ENCODE peak calls at places on chromosome 21, in eight cellular contexts. U is left ventricle myocardium inferior; E is CD8-positive, alpha-beta T cell; D is tibial nerve; O is lung; P is cardiac muscle cell; G is body of pancreas; Z is kidney. C is an unnamed sample. For H3K4me1, the result is how much of the 10 kb centered on the place peaks cover.

GRCh38 chr21:14046401-14046800 is 164.4 kb downstream of the LIPI start:
- DNase-seq in U (no peak), E (no peak), D (no peak), O (no peak), P (no peak), G (no peak), Z (no peak), C (no peak)

GRCh38 chr21:28272272-28272992 is 720.2 kb downstream of the LTN1 start:
- DNase-seq in U (no peak), E (no peak), D (no peak), O (no peak), P (no peak), G (no peak), Z (no peak), C (no peak)

GRCh38 chr21:34889287-34889536 is 159.9 kb downstream of the RUNX1 start:
- DNase-seq in U (peak), E (peak), D (no peak), O (peak), P (peak), G (no peak), Z (peak), C (peak)

GRCh38 chr21:26945916-26946315 is 21.0 kb downstream of the ADAMTS5 start:
- DNase-seq in U (peak), E (no peak), D (no peak), O (peak), P (peak), G (no peak), Z (peak), C (peak)

GRCh38 chr21:31609081-31609480 is 50.4 kb upstream of the SOD1 start:
- DNase-seq in U (no peak), E (no peak), D (no peak), O (no peak), P (no peak), G (no peak), Z (no peak), C (no peak)

GRCh38 chr21:20999567-21000169 is 1.5 kb downstream of the NCAM2 start:
- DNase-seq in U (no peak), E (peak), D (peak), O (no peak), P (peak), G (no peak), Z (no peak), C (no peak)

GRCh38 chr21:43193651-43194302 is 25.0 kb downstream of the CRYAA start:
- DNase-seq in U (peak), E (peak), D (peak), O (no peak), P (no peak), G (peak), Z (peak), C (peak)

GRCh38 chr21:20591294-20591693 is 406.9 kb upstream of the NCAM2 start:
- DNase-seq in U (no peak), E (no peak), D (no peak), O (no peak), P (no peak), G (no peak), Z (no peak), C (no peak)

GRCh38 chr21:36847189-36847588 is 119.3 kb downstream of the HLCS start:
- DNase-seq in U (no peak), E (no peak), D (no peak), O (no peak), P (no peak), G (no peak), Z (no peak), C (no peak)

GRCh38 chr21:30044447-30045064 is 104.8 kb upstream of the GRIK1 start:
- DNase-seq in U (no peak), E (no peak), D (no peak), O (no peak), P (peak), G (no peak), Z (no peak), C (no peak)

GRCh38 chr21:14223365-14223764 is 7.4 kb downstream of the RBM11 start:
- DNase-seq in U (no peak), E (no peak), D (no peak), O (no peak), P (no peak), G (no peak), Z (no peak), C (no peak)

GRCh38 chr21:27462786-27463185 is 495.9 kb upstream of the ADAMTS5 start:
- DNase-seq in U (no peak), E (no peak), D (no peak), O (no peak), P (no peak), G (no peak), Z (no peak), C (no peak)

GRCh38 chr21:37207441-37208009 is 59.6 kb downstream of the VPS26C start:
- DNase-seq in U (no peak), E (no peak), D (no peak), O (no peak), P (peak), G (peak), Z (no peak), C (peak)

GRCh38 chr21:29178936-29179335 is 48.5 kb downstream of the MAP3K7CL start:
- DNase-seq in U (no peak), E (no peak), D (no peak), O (no peak), P (no peak), G (no peak), Z (no peak), C (no peak)

GRCh38 chr21:28737671-28738279 is 254.9 kb downstream of the LTN1 start:
- DNase-seq in U (no peak), E (no peak), D (no peak), O (no peak), P (peak), G (no peak), Z (no peak), C (no peak)

GRCh38 chr21:35084869-35085268 is 35.8 kb upstream of the RUNX1 start:
- DNase-seq in U (no peak), E (no peak), D (no peak), O (no peak), P (no peak), G (no peak), Z (no peak), C (no peak)

GRCh38 chr21:36909901-36910561 is 56.4 kb downstream of the HLCS start:
- DNase-seq in U (no peak), E (no peak), D (no peak), O (no peak), P (no peak), G (no peak), Z (no peak), C (no peak)

GRCh38 chr21:35512321-35512720 is 463.2 kb upstream of the RUNX1 start:
- DNase-seq in U (no peak), E (no peak), D (no peak), O (no peak), P (no peak), G (no peak), Z (no peak), C (no peak)

GRCh38 chr21:17900281-17900989 is 81.3 kb upstream of the C21orf91 start:
- DNase-seq in U (peak), E (no peak), D (no peak), O (no peak), P (no peak), G (no peak), Z (no peak), C (peak)

GRCh38 chr21:17901458-17902092 is 82.4 kb upstream of the C21orf91 start:
- DNase-seq in U (no peak), E (no peak), D (no peak), O (no peak), P (no peak), G (no peak), Z (no peak), C (no peak)

GRCh38 chr21:17900990-17901385 is 81.8 kb upstream of the C21orf91 start:
- DNase-seq in U (no peak), E (no peak), D (no peak), O (no peak), P (no peak), G (no peak), Z (no peak), C (peak)

GRCh38 chr21:17903929-17904639 is 84.9 kb upstream of the C21orf91 start:
- DNase-seq in U (no peak), E (no peak), D (no peak), O (no peak), P (no peak), G (no peak), Z (no peak), C (no peak)

GRCh38 chr21:17903029-17903806 is 84.1 kb upstream of the C21orf91 start:
- DNase-seq in U (no peak), E (no peak), D (no peak), O (no peak), P (peak), G (no peak), Z (no peak), C (no peak)
- TF ChIP-seq CTCF in U (peak), E (peak), D (no peak), O (peak), P (no peak), G (no peak), Z (no peak), C (peak)

GRCh38 chr21:46118871-46119564 is 21.1 kb downstream of the COL6A2 start:
- DNase-seq in U (peak), E (peak), D (peak), O (no peak), P (no peak), G (peak), Z (peak), C (peak)

GRCh38 chr21:46119565-46120271 is 21.8 kb downstream of the COL6A2 start:
- DNase-seq in U (peak), E (no peak), D (peak), O (no peak), P (no peak), G (peak), Z (peak), C (peak)

GRCh38 chr21:46117586-46118304 is 19.8 kb downstream of the COL6A2 start:
- DNase-seq in U (peak), E (no peak), D (peak), O (no peak), P (no peak), G (peak), Z (peak), C (peak)

GRCh38 chr21:46116189-46116845 is 18.4 kb downstream of the COL6A2 start:
- DNase-seq in U (peak), E (no peak), D (peak), O (no peak), P (no peak), G (no peak), Z (peak), C (no peak)

GRCh38 chr21:46118305-46118870 is 20.5 kb downstream of the COL6A2 start:
- DNase-seq in U (peak), E (no peak), D (peak), O (no peak), P (no peak), G (peak), Z (peak), C (no peak)
- H3K27ac ChIP-seq in U (no peak), E (no peak), D (no peak), O (no peak), P (no peak), G (no peak), Z (no peak), C (no peak)

GRCh38 chr21:45076245-45076661 is 1.9 kb downstream of the ADARB1 start:
- DNase-seq in U (no peak), E (no peak), D (no peak), O (no peak), P (no peak), G (no peak), Z (no peak), C (no peak)

GRCh38 chr21:45080232-45080631 is 5.9 kb downstream of the ADARB1 start:
- DNase-seq in U (no peak), E (no peak), D (no peak), O (no peak), P (no peak), G (no peak), Z (no peak), C (no peak)

GRCh38 chr21:45078877-45079281 is 4.5 kb downstream of the ADARB1 start:
- DNase-seq in U (no peak), E (peak), D (no peak), O (no peak), P (no peak), G (no peak), Z (no peak), C (no peak)

GRCh38 chr21:45079351-45079750 is 5.0 kb downstream of the ADARB1 start:
- DNase-seq in U (no peak), E (no peak), D (no peak), O (no peak), P (no peak), G (no peak), Z (no peak), C (no peak)

DNA sequence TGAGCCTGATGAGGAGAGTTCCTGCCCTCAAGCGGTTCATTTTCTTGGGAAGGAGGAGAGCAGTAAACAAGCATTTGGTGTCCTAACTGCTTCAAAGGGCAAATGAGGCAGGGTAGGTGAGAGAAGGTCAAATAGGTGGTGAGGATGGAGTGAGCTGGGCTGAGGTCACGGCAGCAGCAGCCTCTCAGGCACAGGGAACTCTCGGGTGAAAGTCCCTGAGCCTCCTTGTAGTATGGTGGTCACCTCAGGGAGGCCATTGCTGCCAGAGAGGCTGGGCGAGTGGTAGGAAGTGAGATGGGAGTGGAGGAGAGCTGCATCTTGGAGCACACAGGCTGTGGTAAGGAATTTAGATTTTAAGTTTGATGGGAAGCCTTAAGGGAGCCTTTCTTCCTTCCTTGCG is 4.0 kb downstream of the ADARB1 start:
- DNase-seq in U (no peak), E (no peak), D (no peak), O (no peak), P (no peak), G (no peak), Z (no peak), C (no peak)
- H3K4me1 ChIP-seq in U (half or more), E (half or more), D (under half), O (under half), P (under half), G (under half), Z (under half), C (half or more)

DNA sequence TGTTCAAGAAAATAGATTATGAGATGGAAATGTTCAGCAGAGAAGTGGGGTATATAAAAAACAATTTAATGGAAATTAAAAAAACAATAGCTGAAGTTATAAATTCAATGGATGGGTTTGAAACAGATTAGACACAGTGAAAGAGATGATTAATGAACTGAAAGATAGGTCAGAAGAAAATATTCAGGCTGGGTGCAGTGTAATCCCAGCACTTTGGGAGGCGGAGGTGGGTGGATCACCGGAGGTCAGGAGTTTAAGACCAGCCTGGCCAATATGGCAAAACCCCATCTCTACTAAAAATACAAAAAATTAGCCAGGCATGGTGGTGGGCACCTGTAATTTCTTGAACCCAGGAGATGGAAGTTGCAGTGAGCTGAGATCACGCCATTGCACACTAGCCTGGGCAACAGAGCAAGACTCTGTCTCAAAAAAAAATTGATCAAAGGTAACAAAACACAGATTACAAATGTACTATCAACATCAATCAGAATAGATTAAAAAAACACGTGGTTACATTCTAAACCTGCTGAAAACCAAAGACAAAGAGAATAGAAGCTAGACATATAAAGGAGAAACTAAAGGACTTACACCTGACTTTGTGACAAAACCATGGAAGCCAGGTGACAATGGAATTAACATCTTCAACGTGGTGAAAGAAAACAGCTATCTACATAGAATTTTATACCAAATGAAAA is 4.8 kb upstream of the SUMO3 start:
- DNase-seq in U (no peak), E (no peak), D (no peak), O (no peak), P (no peak), G (no peak), Z (no peak), C (no peak)
- TF ChIP-seq CTCF in U (no peak), E (no peak), D (no peak), O (no peak), P (no peak), G (no peak), Z (no peak), C (no peak)

GRCh38 chr21:46116846-46117585 is 19.1 kb downstream of the COL6A2 start:
- DNase-seq in U (peak), E (no peak), D (peak), O (no peak), P (no peak), G (peak), Z (peak), C (peak)
- H3K27ac ChIP-seq in U (no peak), E (no peak), D (no peak), O (no peak), P (no peak), G (no peak), Z (no peak), C (no peak)

GRCh38 chr21:42044871-42045495 is 26.1 kb upstream of the UMODL1 start:
- DNase-seq in U (no peak), E (no peak), D (no peak), O (no peak), P (no peak), G (no peak), Z (peak), C (no peak)

GRCh38 chr21:42042651-42043050 is 28.5 kb upstream of the UMODL1 start:
- DNase-seq in U (no peak), E (no peak), D (no peak), O (no peak), P (no peak), G (no peak), Z (peak), C (no peak)

GRCh38 chr21:42041711-42042110 is 29.4 kb upstream of the UMODL1 start:
- DNase-seq in U (no peak), E (no peak), D (no peak), O (no peak), P (no peak), G (no peak), Z (peak), C (no peak)

GRCh38 chr21:42043201-42043895 is 27.8 kb upstream of the UMODL1 start:
- DNase-seq in U (no peak), E (no peak), D (no peak), O (no peak), P (no peak), G (no peak), Z (no peak), C (no peak)

GRCh38 chr21:42043961-42044360 is 27.2 kb upstream of the UMODL1 start:
- DNase-seq in U (no peak), E (no peak), D (no peak), O (no peak), P (no peak), G (no peak), Z (no peak), C (no peak)
- H3K4me1 ChIP-seq in U (under half), E (under half), D (under half), O (under half), P (under half), G (under half), Z (under half), C (under half)

DNA sequence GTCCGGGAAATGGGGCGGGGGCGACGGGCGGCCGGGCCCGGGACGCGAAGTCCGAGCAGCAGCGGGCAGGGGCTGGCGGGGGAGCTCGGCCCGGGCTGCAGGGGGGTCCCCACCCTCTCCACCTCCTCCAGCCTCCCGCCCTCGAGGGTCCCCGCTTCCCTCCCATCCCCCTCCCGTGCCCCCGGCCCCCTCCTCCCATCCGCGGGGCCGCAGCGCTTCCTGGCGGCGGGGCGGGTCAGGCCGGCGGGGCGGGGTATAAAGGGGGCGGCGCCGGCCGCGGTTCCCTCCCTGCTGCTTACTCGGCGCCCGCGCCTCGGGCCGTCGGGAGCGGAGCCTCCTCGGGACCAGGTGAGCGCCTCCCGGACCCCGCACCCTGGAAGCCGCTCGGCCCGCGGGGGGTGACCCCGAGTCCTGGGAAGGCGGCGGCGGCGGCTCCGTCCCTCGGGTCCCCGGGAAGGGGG is at the start of gene COL6A2:
- DNase-seq in U (peak), E (peak), D (no peak), O (peak), P (peak), G (peak), Z (peak), C (peak)
- TF ChIP-seq CTCF in U (peak), E (no peak), D (peak), O (no peak), P (peak), G (no peak), Z (no peak), C (peak)

GRCh38 chr21:42164064-42164789 is 54.7 kb upstream of the ABCG1 start:
- DNase-seq in U (peak), E (peak), D (peak), O (peak), P (peak), G (peak), Z (peak), C (peak)
- H3K27ac ChIP-seq in U (no peak), E (no peak), D (no peak), O (no peak), P (no peak), G (no peak), Z (no peak), C (no peak)

DNA sequence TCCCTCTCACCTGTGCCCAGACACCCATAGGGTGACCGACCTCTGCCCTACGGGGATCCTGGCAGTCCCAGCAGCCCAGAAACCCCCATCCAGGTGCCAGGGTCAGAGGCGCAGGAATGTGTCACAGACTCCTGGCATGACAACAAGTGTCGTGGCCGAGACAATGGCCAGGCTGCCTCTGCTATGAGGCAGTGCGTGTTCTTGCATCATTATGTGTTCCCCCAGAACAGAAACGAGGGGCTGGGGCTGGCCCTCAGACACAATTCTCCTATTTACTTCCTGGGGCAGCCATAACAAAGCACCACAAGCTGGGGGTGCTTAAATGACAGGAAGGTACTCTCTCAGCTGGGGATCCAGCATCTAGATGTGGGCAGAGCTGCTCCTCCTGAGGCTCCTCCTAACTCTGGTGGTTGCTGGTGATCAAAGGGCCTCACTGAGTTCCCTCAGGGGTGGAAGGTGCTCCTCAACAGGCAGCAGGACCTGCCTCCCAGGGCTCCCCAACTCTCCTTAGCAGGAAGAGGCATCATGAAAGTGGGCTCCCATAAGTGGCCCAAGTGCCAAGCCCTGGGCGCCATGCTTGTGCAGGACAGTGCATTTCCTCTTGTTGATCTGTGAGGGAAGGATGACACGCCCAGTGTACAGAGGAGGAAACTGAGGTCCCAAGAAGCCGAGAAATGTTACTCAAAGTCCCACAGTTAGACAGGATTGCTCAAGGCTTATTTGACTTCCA is 24.2 kb upstream of the BACE2 start:
- DNase-seq in U (no peak), E (no peak), D (no peak), O (no peak), P (no peak), G (no peak), Z (no peak), C (no peak)
- H3K4me1 ChIP-seq in U (under half), E (under half), D (under half), O (under half), P (under half), G (under half), Z (under half), C (under half)